ENCODE peak calls at places on chromosomes 12 and 14, in ten cellular contexts. A is MCF 10A; Y is neural crest cell; M is B cell; R is hippocampal formation; H is spleen; P is EL; J is stimulated activated CD4-positive, alpha-beta T cell treated with anti-CD3 and anti-CD28 coated beads, Interleukin-1b, Interleukin-23, amount 100 ng/mL, for 48 hours; K is neural progenitor cell; O is stomach. C is an unnamed sample.

GRCh38 chr14:102200690-102201368 is 61.1 kb downstream of the WDR20 start:
- DNase-seq in A (no peak), Y (no peak), M (no peak), R (no peak), H (no peak), P (no peak), J (no peak), K (no peak), O (no peak), C (no peak)

GRCh38 chr12:122062832-122063690 is 15.5 kb upstream of the MLXIP start:
- DNase-seq in A (peak; percentile 60), Y (no peak), M (no peak), R (peak; percentile 17), H (no peak), P (peak; percentile 88), J (no peak), K (no peak), O (peak; percentile 75), C (peak; percentile 40)

GRCh38 chr12:102833687-102834435 is 83.2 kb downstream of the PAH start:
- DNase-seq in A (peak; percentile 45), Y (peak; percentile 48), M (no peak), R (no peak), H (no peak), P (peak; percentile 7), J (no peak), K (peak; percentile 80), O (no peak), C (peak; percentile 18)

GRCh38 chr12:30806989-30807694 is 52.4 kb upstream of the CAPRIN2 start:
- DNase-seq in A (peak; percentile 75), Y (no peak), M (peak; percentile 63), R (no peak), H (no peak), P (peak; percentile 70), J (no peak), K (peak; percentile 79), O (peak; percentile 41), C (peak; percentile 60)

GRCh38 chr12:48776956-48777355 is 11.9 kb downstream of the ADCY6 start:
- DNase-seq in A (no peak), Y (no peak), M (no peak), R (no peak), H (no peak), P (no peak), J (no peak), K (no peak), O (no peak), C (no peak)

GRCh38 chr12:120971299-120972180 is 6.8 kb upstream of the HNF1A start:
- DNase-seq in A (peak; percentile 69), Y (peak; percentile 12), M (peak; percentile 69), R (no peak), H (no peak), P (peak; percentile 59), J (no peak), K (peak; percentile 62), O (no peak), C (peak; percentile 46)

GRCh38 chr12:129579879-129580278 is 323.9 kb downstream of the TMEM132D start:
- DNase-seq in A (no peak), Y (no peak), M (no peak), R (no peak), H (no peak), P (no peak), J (no peak), K (no peak), O (no peak), C (no peak)

GRCh38 chr12:128976120-128976519 is 122.8 kb downstream of the GLT1D1 start:
- DNase-seq in A (no peak), Y (peak; percentile 63), M (no peak), R (peak; percentile 3), H (no peak), P (no peak), J (peak; percentile 22), K (peak; percentile 87), O (no peak), C (no peak)

GRCh38 chr12:96150442-96150841 is 43.7 kb upstream of the ELK3 start:
- DNase-seq in A (no peak), Y (no peak), M (no peak), R (no peak), H (no peak), P (no peak), J (no peak), K (peak; percentile 20), O (no peak), C (no peak)

GRCh38 chr14:68042591-68043210 is 223.1 kb downstream of the RAD51B start:
- DNase-seq in A (peak; percentile 4), Y (no peak), M (no peak), R (no peak), H (no peak), P (peak; percentile 7), J (no peak), K (peak; percentile 62), O (no peak), C (no peak)

GRCh38 chr14:66509874-66510273 is 1.9 kb downstream of the GPHN start:
- DNase-seq in A (no peak), Y (no peak), M (peak; percentile 10), R (no peak), H (no peak), P (peak; percentile 14), J (no peak), K (peak; percentile 13), O (no peak), C (no peak)

GRCh38 chr12:90064759-90065158 is 356.1 kb upstream of the ATP2B1 start:
- DNase-seq in A (no peak), Y (no peak), M (no peak), R (no peak), H (no peak), P (peak; percentile 12), J (no peak), K (no peak), O (no peak), C (no peak)

GRCh38 chr12:108948369-108948768 is 68.5 kb downstream of the DAO start:
- DNase-seq in A (no peak), Y (no peak), M (no peak), R (no peak), H (no peak), P (no peak), J (no peak), K (no peak), O (no peak), C (no peak)

GRCh38 chr12:116317139-116317538 is 39.6 kb upstream of the MED13L start:
- DNase-seq in A (no peak), Y (no peak), M (no peak), R (no peak), H (no peak), P (no peak), J (no peak), K (no peak), O (no peak), C (no peak)

GRCh38 chr12:110647669-110648068 is 33.7 kb downstream of the TCTN1 start:
- DNase-seq in A (no peak), Y (no peak), M (peak; percentile 88), R (no peak), H (no peak), P (no peak), J (no peak), K (no peak), O (no peak), C (no peak)

GRCh38 chr12:95102916-95103671 is 29.7 kb upstream of the NR2C1 start:
- DNase-seq in A (peak; percentile 95), Y (no peak), M (no peak), R (no peak), H (no peak), P (peak; percentile 93), J (peak; percentile 54), K (no peak), O (no peak), C (no peak)

GRCh38 chr14:92154283-92154942 is 32.6 kb downstream of the CPSF2 start:
- DNase-seq in A (peak; percentile 7), Y (no peak), M (no peak), R (no peak), H (no peak), P (no peak), J (no peak), K (no peak), O (no peak), C (no peak)

GRCh38 chr14:34049769-34050168 is 98.9 kb upstream of the EGLN3 start:
- DNase-seq in A (no peak), Y (no peak), M (no peak), R (no peak), H (no peak), P (no peak), J (no peak), K (no peak), O (no peak), C (no peak)

GRCh38 chr12:131177599-131177998 is 223.9 kb downstream of the ADGRD1 start:
- DNase-seq in A (no peak), Y (no peak), M (no peak), R (no peak), H (no peak), P (no peak), J (no peak), K (no peak), O (no peak), C (no peak)

GRCh38 chr12:100375023-100375737 is 18.3 kb downstream of the SLC17A8 start:
- DNase-seq in A (no peak), Y (no peak), M (no peak), R (peak; percentile 70), H (no peak), P (peak; percentile 4), J (no peak), K (peak; percentile 33), O (peak; percentile 48), C (no peak)

GRCh38 chr14:20494935-20495766 is 10.2 kb upstream of the RNASE10 start:
- DNase-seq in A (peak; percentile 73), Y (no peak), M (no peak), R (no peak), H (no peak), P (peak; percentile 30), J (no peak), K (no peak), O (no peak), C (no peak)

C was measured in HuH-7.